ENCODE peak calls at places on chromosomes 7 and 10, in six cellular contexts. One of them, this sample, is unnamed.

GRCh38 chr10:29254123-29255046 is 34.5 kb upstream of the LYZL1 start:
- DNase-seq in heart left ventricle: no peak
- DNase-seq in lower leg skin: no peak
- DNase-seq in endothelial cell of umbilical vein: no peak
- DNase-seq in esophagus squamous epithelium: no peak
- DNase-seq in ovary: no peak
- DNase-seq in this sample: no peak

GRCh38 chr10:132655735-132656134 is 118.1 kb downstream of the INPP5A start:
- DNase-seq in heart left ventricle: no peak
- DNase-seq in lower leg skin: no peak
- DNase-seq in endothelial cell of umbilical vein: no peak
- DNase-seq in esophagus squamous epithelium: no peak
- DNase-seq in ovary: no peak
- DNase-seq in this sample: no peak

GRCh38 chr10:18918545-18918944 is 130.1 kb upstream of the MALRD1 start:
- DNase-seq in heart left ventricle: no peak
- DNase-seq in lower leg skin: no peak
- DNase-seq in endothelial cell of umbilical vein: no peak
- DNase-seq in esophagus squamous epithelium: no peak
- DNase-seq in ovary: no peak
- DNase-seq in this sample: no peak

GRCh38 chr7:100607111-100607510 is 4.9 kb downstream of the PCOLCE start:
- DNase-seq in heart left ventricle: no peak
- DNase-seq in lower leg skin: no peak
- DNase-seq in endothelial cell of umbilical vein: no peak
- DNase-seq in esophagus squamous epithelium: no peak
- DNase-seq in ovary: no peak
- DNase-seq in this sample: no peak

GRCh38 chr10:123588386-123588914 is 77.7 kb upstream of the GPR26 start:
- DNase-seq in heart left ventricle: no peak
- DNase-seq in lower leg skin: no peak
- DNase-seq in endothelial cell of umbilical vein: no peak
- DNase-seq in esophagus squamous epithelium: no peak
- DNase-seq in ovary: no peak
- DNase-seq in this sample: no peak

GRCh38 chr10:112335866-112336265 is 38.0 kb upstream of the ACSL5 start:
- DNase-seq in heart left ventricle: no peak
- DNase-seq in lower leg skin: no peak
- DNase-seq in endothelial cell of umbilical vein: no peak
- DNase-seq in esophagus squamous epithelium: no peak
- DNase-seq in ovary: no peak
- DNase-seq in this sample: no peak

GRCh38 chr7:1536768-1537630 is 6.5 kb downstream of the MAFK start:
- DNase-seq in heart left ventricle: peak; percentile 96
- DNase-seq in lower leg skin: peak; percentile 94
- DNase-seq in endothelial cell of umbilical vein: peak; percentile 99
- DNase-seq in esophagus squamous epithelium: no peak
- DNase-seq in ovary: peak; percentile 95
- DNase-seq in this sample: no peak

GRCh38 chr10:120392671-120393079 is 64.4 kb upstream of the PLPP4 start:
- DNase-seq in heart left ventricle: no peak
- DNase-seq in lower leg skin: peak; percentile 52
- DNase-seq in endothelial cell of umbilical vein: no peak
- DNase-seq in esophagus squamous epithelium: no peak
- DNase-seq in ovary: no peak
- DNase-seq in this sample: no peak

GRCh38 chr10:124145109-124145860 is 51.9 kb upstream of the CHST15 start:
- DNase-seq in heart left ventricle: peak; percentile 80
- DNase-seq in lower leg skin: peak; percentile 69
- DNase-seq in endothelial cell of umbilical vein: no peak
- DNase-seq in esophagus squamous epithelium: no peak
- DNase-seq in ovary: no peak
- DNase-seq in this sample: no peak

GRCh38 chr10:49837685-49838084 is 75.6 kb upstream of the OGDHL start:
- DNase-seq in heart left ventricle: no peak
- DNase-seq in lower leg skin: no peak
- DNase-seq in endothelial cell of umbilical vein: no peak
- DNase-seq in esophagus squamous epithelium: no peak
- DNase-seq in ovary: no peak
- DNase-seq in this sample: no peak

GRCh38 chr7:19620470-19620869 is 88.4 kb downstream of the POLR1F start:
- DNase-seq in heart left ventricle: no peak
- DNase-seq in lower leg skin: no peak
- DNase-seq in endothelial cell of umbilical vein: no peak
- DNase-seq in esophagus squamous epithelium: no peak
- DNase-seq in ovary: no peak
- DNase-seq in this sample: no peak

GRCh38 chr10:124697837-124698559 is 46.2 kb downstream of the FAM53B start:
- DNase-seq in heart left ventricle: peak; percentile 64
- DNase-seq in lower leg skin: no peak
- DNase-seq in endothelial cell of umbilical vein: no peak
- DNase-seq in esophagus squamous epithelium: no peak
- DNase-seq in ovary: no peak
- DNase-seq in this sample: no peak

GRCh38 chr7:156785998-156786543 is 106.9 kb downstream of the LMBR1 start:
- DNase-seq in heart left ventricle: no peak
- DNase-seq in lower leg skin: no peak
- DNase-seq in endothelial cell of umbilical vein: no peak
- DNase-seq in esophagus squamous epithelium: no peak
- DNase-seq in ovary: no peak
- DNase-seq in this sample: no peak

GRCh38 chr10:97207756-97208346 is 22.1 kb upstream of the SLIT1 start:
- DNase-seq in heart left ventricle: no peak
- DNase-seq in lower leg skin: no peak
- DNase-seq in endothelial cell of umbilical vein: no peak
- DNase-seq in esophagus squamous epithelium: no peak
- DNase-seq in ovary: no peak
- DNase-seq in this sample: no peak

GRCh38 chr10:124706462-124706857 is 37.7 kb downstream of the FAM53B start:
- DNase-seq in heart left ventricle: no peak
- DNase-seq in lower leg skin: no peak
- DNase-seq in endothelial cell of umbilical vein: no peak
- DNase-seq in esophagus squamous epithelium: no peak
- DNase-seq in ovary: no peak
- DNase-seq in this sample: peak; percentile 37

GRCh38 chr7:25656581-25657026 is 428.3 kb upstream of the NPVF start:
- DNase-seq in heart left ventricle: no peak
- DNase-seq in lower leg skin: no peak
- DNase-seq in endothelial cell of umbilical vein: peak; percentile 7
- DNase-seq in esophagus squamous epithelium: no peak
- DNase-seq in ovary: no peak
- DNase-seq in this sample: no peak

GRCh38 chr10:92800122-92800521 is 48.2 kb upstream of the EXOC6 start:
- DNase-seq in heart left ventricle: no peak
- DNase-seq in lower leg skin: no peak
- DNase-seq in endothelial cell of umbilical vein: no peak
- DNase-seq in esophagus squamous epithelium: no peak
- DNase-seq in ovary: no peak
- DNase-seq in this sample: no peak

GRCh38 chr7:25926009-25926408 is 226.0 kb upstream of the NFE2L3 start:
- DNase-seq in heart left ventricle: no peak
- DNase-seq in lower leg skin: no peak
- DNase-seq in endothelial cell of umbilical vein: peak; percentile 22
- DNase-seq in esophagus squamous epithelium: no peak
- DNase-seq in ovary: no peak
- DNase-seq in this sample: no peak

GRCh38 chr7:70208236-70209063 is 610.2 kb downstream of the AUTS2 start:
- DNase-seq in heart left ventricle: no peak
- DNase-seq in lower leg skin: no peak
- DNase-seq in endothelial cell of umbilical vein: no peak
- DNase-seq in esophagus squamous epithelium: no peak
- DNase-seq in ovary: no peak
- DNase-seq in this sample: no peak

GRCh38 chr10:48477181-48477580 is 127.7 kb downstream of the ARHGAP22 start:
- DNase-seq in heart left ventricle: no peak
- DNase-seq in lower leg skin: no peak
- DNase-seq in endothelial cell of umbilical vein: peak; percentile 46
- DNase-seq in esophagus squamous epithelium: no peak
- DNase-seq in ovary: no peak
- DNase-seq in this sample: no peak

GRCh38 chr10:83612746-83613145 is 526.6 kb upstream of the GHITM start:
- DNase-seq in heart left ventricle: no peak
- DNase-seq in lower leg skin: no peak
- DNase-seq in endothelial cell of umbilical vein: no peak
- DNase-seq in esophagus squamous epithelium: no peak
- DNase-seq in ovary: no peak
- DNase-seq in this sample: no peak

GRCh38 chr10:49187950-49188761 is at the start of gene TMEM273:
- DNase-seq in heart left ventricle: peak; percentile 90
- DNase-seq in lower leg skin: peak; percentile 70
- DNase-seq in endothelial cell of umbilical vein: peak; percentile 32
- DNase-seq in esophagus squamous epithelium: peak; percentile 32
- DNase-seq in ovary: no peak
- DNase-seq in this sample: no peak

GRCh38 chr7:104980969-104981670 is 32.9 kb upstream of the KMT2E start:
- DNase-seq in heart left ventricle: no peak
- DNase-seq in lower leg skin: no peak
- DNase-seq in endothelial cell of umbilical vein: peak; percentile 82
- DNase-seq in esophagus squamous epithelium: no peak
- DNase-seq in ovary: no peak
- DNase-seq in this sample: peak; percentile 76

GRCh38 chr7:24923172-24923865 is 56.7 kb downstream of the OSBPL3 start:
- DNase-seq in heart left ventricle: no peak
- DNase-seq in lower leg skin: no peak
- DNase-seq in endothelial cell of umbilical vein: no peak
- DNase-seq in esophagus squamous epithelium: no peak
- DNase-seq in ovary: no peak
- DNase-seq in this sample: peak; percentile 54

GRCh38 chr7:12557282-12557681 is 13.2 kb upstream of the SCIN start:
- DNase-seq in heart left ventricle: no peak
- DNase-seq in lower leg skin: no peak
- DNase-seq in endothelial cell of umbilical vein: no peak
- DNase-seq in esophagus squamous epithelium: no peak
- DNase-seq in ovary: no peak
- DNase-seq in this sample: no peak

GRCh38 chr10:71561003-71561577 is 158.5 kb downstream of the C10orf105 start:
- DNase-seq in heart left ventricle: no peak
- DNase-seq in lower leg skin: no peak
- DNase-seq in endothelial cell of umbilical vein: no peak
- DNase-seq in esophagus squamous epithelium: no peak
- DNase-seq in ovary: no peak
- DNase-seq in this sample: no peak

GRCh38 chr7:155954550-155955366 is 142.5 kb upstream of the SHH start:
- DNase-seq in heart left ventricle: no peak
- DNase-seq in lower leg skin: no peak
- DNase-seq in endothelial cell of umbilical vein: no peak
- DNase-seq in esophagus squamous epithelium: no peak
- DNase-seq in ovary: no peak
- DNase-seq in this sample: no peak

GRCh38 chr7:27168265-27168947 is 3.1 kb upstream of the HOXA9 start:
- DNase-seq in heart left ventricle: peak; percentile 49
- DNase-seq in lower leg skin: no peak
- DNase-seq in endothelial cell of umbilical vein: peak; percentile 84
- DNase-seq in esophagus squamous epithelium: no peak
- DNase-seq in ovary: no peak
- DNase-seq in this sample: peak; percentile 48

GRCh38 chr7:12139421-12139820 is 71.7 kb upstream of the TMEM106B start:
- DNase-seq in heart left ventricle: no peak
- DNase-seq in lower leg skin: no peak
- DNase-seq in endothelial cell of umbilical vein: no peak
- DNase-seq in esophagus squamous epithelium: no peak
- DNase-seq in ovary: no peak
- DNase-seq in this sample: no peak

GRCh38 chr7:105876964-105877601 is 684 bp upstream of the ATXN7L1 start:
- DNase-seq in heart left ventricle: peak; percentile 65
- DNase-seq in lower leg skin: peak; percentile 17
- DNase-seq in endothelial cell of umbilical vein: peak; percentile 52
- DNase-seq in esophagus squamous epithelium: no peak
- DNase-seq in ovary: peak; percentile 58
- DNase-seq in this sample: no peak

GRCh38 chr7:157539521-157539920 is 202.7 kb downstream of the DNAJB6 start:
- DNase-seq in heart left ventricle: no peak
- DNase-seq in lower leg skin: no peak
- DNase-seq in endothelial cell of umbilical vein: no peak
- DNase-seq in esophagus squamous epithelium: no peak
- DNase-seq in ovary: no peak
- DNase-seq in this sample: no peak

GRCh38 chr10:33005322-33006282 is 47.6 kb upstream of the ITGB1 start:
- DNase-seq in heart left ventricle: peak; percentile 89
- DNase-seq in lower leg skin: peak; percentile 58
- DNase-seq in endothelial cell of umbilical vein: peak; percentile 82
- DNase-seq in esophagus squamous epithelium: no peak
- DNase-seq in ovary: peak; percentile 74
- DNase-seq in this sample: peak; percentile 73

GRCh38 chr10:33006342-33006887 is 48.4 kb upstream of the ITGB1 start:
- DNase-seq in heart left ventricle: no peak
- DNase-seq in lower leg skin: no peak
- DNase-seq in endothelial cell of umbilical vein: no peak
- DNase-seq in esophagus squamous epithelium: no peak
- DNase-seq in ovary: no peak
- DNase-seq in this sample: no peak

GRCh38 chr10:33010132-33011037 is 52.4 kb upstream of the ITGB1 start:
- DNase-seq in heart left ventricle: no peak
- DNase-seq in lower leg skin: no peak
- DNase-seq in endothelial cell of umbilical vein: peak; percentile 37
- DNase-seq in esophagus squamous epithelium: no peak
- DNase-seq in ovary: no peak
- DNase-seq in this sample: no peak

GRCh38 chr10:33009244-33010131 is 51.5 kb upstream of the ITGB1 start:
- DNase-seq in heart left ventricle: no peak
- DNase-seq in lower leg skin: no peak
- DNase-seq in endothelial cell of umbilical vein: no peak
- DNase-seq in esophagus squamous epithelium: no peak
- DNase-seq in ovary: no peak
- DNase-seq in this sample: no peak

GRCh38 chr10:33008499-33009243 is 50.6 kb upstream of the ITGB1 start:
- DNase-seq in heart left ventricle: no peak
- DNase-seq in lower leg skin: peak; percentile 75
- DNase-seq in endothelial cell of umbilical vein: peak; percentile 82
- DNase-seq in esophagus squamous epithelium: no peak
- DNase-seq in ovary: no peak
- DNase-seq in this sample: peak; percentile 74
- TF ChIP-seq POLR2A in heart left ventricle: no peak
- TF ChIP-seq POLR2A in lower leg skin: no peak
- TF ChIP-seq POLR2A in endothelial cell of umbilical vein: no peak
- TF ChIP-seq POLR2A in esophagus squamous epithelium: no peak
- TF ChIP-seq POLR2A in ovary: no peak
- TF ChIP-seq POLR2A in this sample: no peak

GRCh38 chr7:7944619-7945282 is 23.8 kb upstream of the GLCCI1 start:
- DNase-seq in heart left ventricle: no peak
- DNase-seq in lower leg skin: no peak
- DNase-seq in endothelial cell of umbilical vein: peak; percentile 24
- DNase-seq in esophagus squamous epithelium: no peak
- DNase-seq in ovary: no peak
- DNase-seq in this sample: no peak
- TF ChIP-seq POLR2A in heart left ventricle: no peak
- TF ChIP-seq POLR2A in lower leg skin: no peak
- TF ChIP-seq POLR2A in endothelial cell of umbilical vein: no peak
- TF ChIP-seq POLR2A in esophagus squamous epithelium: no peak
- TF ChIP-seq POLR2A in ovary: no peak
- TF ChIP-seq POLR2A in this sample: no peak

GRCh38 chr7:82229164-82229563 is 214.4 kb downstream of the CACNA2D1 start:
- DNase-seq in heart left ventricle: no peak
- DNase-seq in lower leg skin: no peak
- DNase-seq in endothelial cell of umbilical vein: no peak
- DNase-seq in esophagus squamous epithelium: no peak
- DNase-seq in ovary: no peak
- DNase-seq in this sample: no peak
- TF ChIP-seq POLR2A in heart left ventricle: no peak
- TF ChIP-seq POLR2A in lower leg skin: no peak
- TF ChIP-seq POLR2A in endothelial cell of umbilical vein: no peak
- TF ChIP-seq POLR2A in esophagus squamous epithelium: no peak
- TF ChIP-seq POLR2A in ovary: no peak
- TF ChIP-seq POLR2A in this sample: no peak

GRCh38 chr7:2863461-2864066 is 19.5 kb upstream of the GNA12 start:
- DNase-seq in heart left ventricle: peak; percentile 90
- DNase-seq in lower leg skin: peak; percentile 65
- DNase-seq in endothelial cell of umbilical vein: peak; percentile 94
- DNase-seq in esophagus squamous epithelium: peak; percentile 37
- DNase-seq in ovary: peak; percentile 85
- DNase-seq in this sample: peak; percentile 37
- TF ChIP-seq POLR2A in heart left ventricle: no peak
- TF ChIP-seq POLR2A in lower leg skin: no peak
- TF ChIP-seq POLR2A in endothelial cell of umbilical vein: peak; percentile 46
- TF ChIP-seq POLR2A in esophagus squamous epithelium: peak; percentile 26
- TF ChIP-seq POLR2A in ovary: peak; percentile 68
- TF ChIP-seq POLR2A in this sample: peak; percentile 41